ENCODE peak calls at places on chromosomes 7 and 10, in seven cellular contexts. O, U, T, H, E, G and S are unnamed samples.

GRCh38 chr7:41579961-41580935 is 122.6 kb downstream of the INHBA start:
- DNase-seq in O (no peak), U (no peak), T (no peak), H (peak; percentile 45), E (peak; percentile 60), G (no peak), S (peak; percentile 56)

GRCh38 chr7:100169147-100169850 is 882 bp upstream of the GAL3ST4 start:
- DNase-seq in O (no peak), U (no peak), T (no peak), H (no peak), E (no peak), G (no peak), S (no peak)

GRCh38 chr10:102935510-102935909 is 17.4 kb downstream of the CNNM2 start:
- DNase-seq in O (peak; percentile 28), U (no peak), T (no peak), H (no peak), E (no peak), G (no peak), S (no peak)

GRCh38 chr10:127012071-127012768 is 107.0 kb downstream of the DOCK1 start:
- DNase-seq in O (no peak), U (no peak), T (no peak), H (no peak), E (no peak), G (no peak), S (no peak)

GRCh38 chr7:4730276-4730675 is 45.1 kb upstream of the AP5Z1 start:
- DNase-seq in O (no peak), U (no peak), T (no peak), H (no peak), E (no peak), G (no peak), S (no peak)

GRCh38 chr7:47669178-47669878 is 87.4 kb upstream of the TNS3 start:
- DNase-seq in O (no peak), U (peak; percentile 64), T (peak; percentile 63), H (peak; percentile 87), E (peak; percentile 85), G (peak; percentile 87), S (peak; percentile 83)

GRCh38 chr10:33115720-33116119 is 157.7 kb upstream of the ITGB1 start:
- DNase-seq in O (no peak), U (no peak), T (no peak), H (peak; percentile 75), E (no peak), G (no peak), S (no peak)

GRCh38 chr7:127189885-127190284 is 62.9 kb downstream of the GRM8 start:
- DNase-seq in O (peak; percentile 9), U (no peak), T (no peak), H (no peak), E (no peak), G (no peak), S (no peak)

GRCh38 chr7:36037121-36037662 is 115.9 kb upstream of the EEPD1 start:
- DNase-seq in O (peak; percentile 13), U (peak; percentile 34), T (peak; percentile 50), H (peak; percentile 90), E (peak; percentile 89), G (peak; percentile 73), S (no peak)

GRCh38 chr7:229184-229964 is 37.0 kb downstream of the FAM20C start:
- DNase-seq in O (no peak), U (peak; percentile 41), T (peak; percentile 75), H (no peak), E (peak; percentile 91), G (peak; percentile 92), S (peak; percentile 92)

GRCh38 chr7:16787141-16787540 is 17.7 kb downstream of the AGR2 start:
- DNase-seq in O (no peak), U (no peak), T (no peak), H (no peak), E (no peak), G (no peak), S (no peak)

DNA sequence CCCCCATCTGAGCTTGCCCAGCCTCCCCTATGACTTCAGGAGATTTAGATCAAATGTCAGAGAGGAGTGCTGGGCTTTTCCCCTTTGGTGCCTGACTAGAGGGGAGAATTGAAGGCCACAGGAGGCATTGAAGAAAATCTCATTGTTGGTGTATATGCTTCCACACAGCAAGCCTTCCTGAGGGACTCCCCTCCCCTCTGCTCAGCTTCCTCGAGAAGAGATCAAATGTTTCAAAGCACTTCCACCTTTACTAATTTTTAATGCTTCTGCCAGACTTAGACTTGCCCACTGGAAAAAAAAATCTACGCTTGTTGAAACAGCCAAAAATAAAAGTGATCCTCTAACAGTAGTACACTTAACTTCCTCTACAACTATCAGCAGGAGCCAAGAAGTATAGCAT is 79.2 kb downstream of the FZD1 start:
- DNase-seq in O (no peak), U (no peak), T (no peak), H (no peak), E (no peak), G (no peak), S (no peak)
- H3K27me3 ChIP-seq in O (peaks cover 6% of the 10 kb centered on the region), U (no peaks in the 10 kb centered on the region), T (no peaks in the 10 kb centered on the region), H (no peaks in the 10 kb centered on the region), E (peaks cover 3% of the 10 kb centered on the region), G (no peaks in the 10 kb centered on the region), S (no peaks in the 10 kb centered on the region)

GRCh38 chr10:67834375-67834774 is 3.6 kb downstream of the DNAJC12 start:
- DNase-seq in O (no peak), U (no peak), T (no peak), H (no peak), E (no peak), G (no peak), S (no peak)

GRCh38 chr10:67836972-67837371 is 1.0 kb downstream of the DNAJC12 start:
- DNase-seq in O (no peak), U (no peak), T (no peak), H (no peak), E (no peak), G (no peak), S (no peak)

GRCh38 chr10:67839957-67840356 is 2.0 kb upstream of the DNAJC12 start:
- DNase-seq in O (no peak), U (no peak), T (no peak), H (peak; percentile 67), E (no peak), G (no peak), S (peak; percentile 14)

GRCh38 chr10:67836491-67836890 is 1.5 kb downstream of the DNAJC12 start:
- DNase-seq in O (no peak), U (no peak), T (no peak), H (no peak), E (peak; percentile 15), G (no peak), S (no peak)

DNA sequence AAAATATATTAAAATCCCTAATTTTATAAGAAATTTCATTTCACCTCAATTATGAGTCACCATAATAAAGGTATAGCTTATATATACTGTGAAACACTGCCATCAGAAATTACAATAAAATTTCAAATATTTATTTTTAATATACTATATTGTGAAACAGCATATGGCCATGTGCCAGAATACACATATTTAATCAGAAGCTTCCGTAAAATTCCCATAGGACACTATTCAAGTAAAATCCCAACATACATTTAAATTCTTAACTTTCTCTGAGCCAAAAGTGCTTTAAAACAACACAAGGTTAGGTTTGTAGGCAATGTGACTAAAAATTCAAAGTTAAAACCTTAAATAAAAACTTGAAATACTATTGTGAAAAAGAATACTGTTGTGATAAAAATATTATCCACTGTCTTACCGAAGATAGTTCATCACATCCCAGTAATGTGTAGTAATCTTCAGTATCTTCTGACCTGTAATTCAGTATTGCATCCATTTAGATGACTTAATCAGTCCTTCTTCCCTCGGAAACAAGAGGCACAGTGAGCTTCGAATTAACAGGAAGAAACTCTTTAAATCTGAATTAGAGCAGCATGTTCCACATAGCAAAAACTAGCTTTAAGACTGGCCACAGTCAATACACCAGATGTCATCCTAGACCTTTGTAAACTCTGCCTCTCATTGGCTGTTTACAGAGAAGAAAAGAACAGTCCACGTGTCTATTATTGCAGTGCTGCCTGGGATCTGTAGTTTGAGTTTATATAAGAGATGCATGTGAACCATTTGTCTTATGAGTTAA is at the start of gene DNAJC12:
- DNase-seq in O (peak; percentile 65), U (no peak), T (no peak), H (no peak), E (peak; percentile 85), G (no peak), S (no peak)
- H3K4me3 ChIP-seq in O (peak within 1 kb of the TSS; percentile 2), U (no peak within 1 kb of the TSS), T (peak within 1 kb of the TSS; percentile 65), H (no peak within 1 kb of the TSS), E (peak within 1 kb of the TSS; percentile 59), G (peak within 1 kb of the TSS; percentile 24), S (no peak within 1 kb of the TSS)

GRCh38 chr7:86775203-86775602 is 131.5 kb downstream of the GRM3 start:
- DNase-seq in O (no peak), U (no peak), T (no peak), H (no peak), E (no peak), G (no peak), S (no peak)
- H3K36me3 ChIP-seq in O (no peaks in the 10 kb centered on the region), U (no peaks in the 10 kb centered on the region), T (no peaks in the 10 kb centered on the region), H (no peaks in the 10 kb centered on the region), E (no peaks in the 10 kb centered on the region), G (no peaks in the 10 kb centered on the region), S (no peaks in the 10 kb centered on the region)

GRCh38 chr7:97016392-97017196 is 8.0 kb downstream of the DLX5 start:
- DNase-seq in O (peak; percentile 92), U (no peak), T (no peak), H (no peak), E (peak; percentile 59), G (no peak), S (no peak)
- H3K27me3 ChIP-seq in O (peaks cover 100% of the 10 kb centered on the region), U (peaks cover 93% of the 10 kb centered on the region), T (peaks cover 100% of the 10 kb centered on the region), H (peaks cover 80% of the 10 kb centered on the region), E (peaks cover 88% of the 10 kb centered on the region), G (peaks cover 99% of the 10 kb centered on the region), S (peaks cover 53% of the 10 kb centered on the region)

GRCh38 chr10:2987185-2987768 is 80.1 kb upstream of the PFKP start:
- DNase-seq in O (no peak), U (no peak), T (no peak), H (no peak), E (no peak), G (no peak), S (no peak)

GRCh38 chr10:2989292-2989947 is 77.9 kb upstream of the PFKP start:
- DNase-seq in O (no peak), U (no peak), T (no peak), H (no peak), E (no peak), G (no peak), S (no peak)

GRCh38 chr10:2984682-2985081 is 82.7 kb upstream of the PFKP start:
- DNase-seq in O (no peak), U (no peak), T (no peak), H (no peak), E (no peak), G (no peak), S (no peak)

GRCh38 chr10:2985729-2986232 is 81.6 kb upstream of the PFKP start:
- DNase-seq in O (no peak), U (peak; percentile 85), T (no peak), H (peak; percentile 92), E (peak; percentile 12), G (no peak), S (peak; percentile 65)

DNA sequence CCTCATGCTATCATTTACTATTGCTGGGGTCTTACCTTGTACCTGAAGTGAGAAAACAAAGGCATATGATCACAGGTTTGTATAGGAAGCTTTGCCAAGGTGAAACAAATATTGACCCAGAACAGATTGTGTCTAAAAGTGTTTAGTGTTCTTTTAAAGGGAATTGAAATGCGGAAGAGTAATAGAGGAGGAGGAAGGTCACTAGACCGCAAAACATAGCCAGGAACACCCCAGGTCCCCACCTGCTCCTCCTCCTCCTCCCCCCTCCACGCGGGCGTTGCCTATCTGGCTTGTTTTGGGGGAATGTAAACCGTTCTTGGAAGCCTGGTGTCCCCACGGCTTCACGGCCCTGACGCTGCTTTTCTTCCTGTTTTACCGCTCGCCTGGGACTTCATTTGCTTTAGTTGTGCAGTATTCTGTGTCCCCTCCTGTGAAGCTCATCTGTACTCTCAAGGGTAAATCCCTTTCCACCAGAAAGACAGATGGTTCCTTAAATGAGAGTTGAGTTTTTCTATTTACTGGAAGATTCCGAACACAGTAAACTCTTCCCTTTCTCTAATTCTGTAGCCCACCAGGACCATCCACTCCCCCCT is 80.9 kb upstream of the PFKP start:
- DNase-seq in O (no peak), U (peak; percentile 82), T (no peak), H (no peak), E (no peak), G (no peak), S (no peak)
- H3K4me3 ChIP-seq in O (no peak overlapping the region), U (peak overlapping the region; percentile 5), T (no peak overlapping the region), H (no peak overlapping the region), E (no peak overlapping the region), G (no peak overlapping the region), S (no peak overlapping the region)